ENCODE peak calls at places on chromosomes 4 and X, in eight cellular contexts. W is fibroblast of lung, E is sigmoid colon, L is tibial artery, Y is heart right ventricle, V is mucosa of descending colon, M is heart left ventricle, A is right atrium auricular region. T is an unnamed sample.

GRCh38 chrX:153812220-153812619 is 17.8 kb downstream of the SSR4 start:
- DNase-seq in W (no peak), E (no peak), L (no peak), Y (no peak), V (no peak), M (no peak), A (no peak), T (no peak)

GRCh38 chr4:17081157-17081556 is 182.7 kb upstream of the LDB2 start:
- DNase-seq in W (no peak), E (no peak), L (no peak), Y (no peak), V (no peak), M (no peak), A (no peak), T (no peak)

GRCh38 chr4:106717094-106717493 is 319.0 kb downstream of the DKK2 start:
- DNase-seq in W (peak; percentile 83), E (no peak), L (no peak), Y (no peak), V (no peak), M (no peak), A (no peak), T (no peak)

GRCh38 chr4:174714393-174715211 is 114.4 kb downstream of the GLRA3 start:
- DNase-seq in W (peak; percentile 31), E (peak; percentile 66), L (no peak), Y (no peak), V (peak; percentile 39), M (peak; percentile 18), A (no peak), T (no peak)

GRCh38 chr4:16661813-16662212 is 236.6 kb downstream of the LDB2 start:
- DNase-seq in W (peak; percentile 43), E (no peak), L (no peak), Y (no peak), V (no peak), M (no peak), A (no peak), T (no peak)

GRCh38 chr4:138225477-138225876 is 16.7 kb downstream of the SLC7A11 start:
- DNase-seq in W (peak; percentile 28), E (no peak), L (no peak), Y (no peak), V (no peak), M (no peak), A (no peak), T (no peak)

GRCh38 chrX:25020391-25021131 is 4.8 kb upstream of the ARX start:
- DNase-seq in W (no peak), E (no peak), L (no peak), Y (no peak), V (peak; percentile 21), M (peak; percentile 17), A (no peak), T (no peak)

GRCh38 chr4:15656038-15656470 is 897 bp upstream of the FBXL5 start:
- DNase-seq in W (peak; percentile 30), E (no peak), L (no peak), Y (peak; percentile 28), V (no peak), M (no peak), A (no peak), T (no peak)

GRCh38 chrX:46750829-46751228 is 8.1 kb downstream of the SLC9A7 start:
- DNase-seq in W (no peak), E (no peak), L (no peak), Y (no peak), V (no peak), M (no peak), A (no peak), T (no peak)

GRCh38 chrX:27746516-27746915 is 61.3 kb upstream of the MAGEB10 start:
- DNase-seq in W (no peak), E (no peak), L (no peak), Y (no peak), V (no peak), M (no peak), A (no peak), T (no peak)

GRCh38 chr4:54067163-54067562 is 2.8 kb upstream of the CHIC2 start:
- DNase-seq in W (peak; percentile 82), E (peak; percentile 70), L (peak; percentile 45), Y (peak; percentile 72), V (peak; percentile 85), M (peak; percentile 37), A (peak; percentile 87), T (peak; percentile 84)

GRCh38 chrX:41005445-41005992 is 79.7 kb upstream of the USP9X start:
- DNase-seq in W (no peak), E (no peak), L (peak; percentile 21), Y (no peak), V (no peak), M (no peak), A (no peak), T (no peak)

GRCh38 chr4:73707918-73708577 is 32.3 kb upstream of the CXCL8 start:
- DNase-seq in W (peak; percentile 97), E (peak; percentile 73), L (peak; percentile 66), Y (peak; percentile 57), V (peak; percentile 53), M (peak; percentile 65), A (peak; percentile 82), T (peak; percentile 90)

GRCh38 chr4:21811576-21811975 is 137.0 kb downstream of the KCNIP4 start:
- DNase-seq in W (peak; percentile 70), E (no peak), L (no peak), Y (no peak), V (no peak), M (no peak), A (no peak), T (no peak)

GRCh38 chrX:129984196-129984962 is 1.9 kb downstream of the BCORL1 start:
- DNase-seq in W (peak; percentile 3), E (peak; percentile 67), L (peak; percentile 20), Y (peak; percentile 16), V (peak; percentile 33), M (peak; percentile 33), A (no peak), T (no peak)

GRCh38 chr4:140427919-140428471 is 547 bp upstream of the CLGN start:
- DNase-seq in W (no peak), E (no peak), L (no peak), Y (no peak), V (no peak), M (no peak), A (no peak), T (no peak)

GRCh38 chrX:149572743-149573142 is 14.5 kb downstream of the MAGEA9B start:
- DNase-seq in W (peak; percentile 6), E (peak; percentile 2), L (no peak), Y (no peak), V (no peak), M (no peak), A (no peak), T (no peak)

GRCh38 chr4:145731026-145731425 is 51.1 kb downstream of the C4orf51 start:
- DNase-seq in W (peak; percentile 63), E (no peak), L (no peak), Y (peak; percentile 7), V (peak; percentile 80), M (no peak), A (no peak), T (no peak)

GRCh38 chr4:20084488-20084887 is 167.2 kb upstream of the SLIT2 start:
- DNase-seq in W (no peak), E (no peak), L (no peak), Y (no peak), V (no peak), M (no peak), A (no peak), T (no peak)

DNA sequence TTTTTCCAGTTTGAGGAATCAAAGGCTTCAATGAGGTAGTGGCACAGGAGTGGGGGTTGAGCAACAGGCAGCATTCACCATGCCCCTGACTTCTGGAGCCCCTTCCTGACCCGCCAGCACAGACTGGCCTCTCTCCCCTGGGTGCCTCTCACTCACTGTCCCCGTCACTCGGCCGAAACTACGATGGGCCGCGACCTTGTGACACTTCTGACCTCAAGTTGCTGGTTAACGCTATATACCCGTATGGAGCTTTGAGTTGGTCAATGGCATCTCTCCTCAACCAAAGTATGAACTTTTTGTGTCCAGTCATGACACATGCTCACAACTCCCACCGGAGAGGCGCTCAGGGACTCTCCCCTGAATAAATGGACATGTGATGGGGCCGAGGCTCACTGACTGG is 72.1 kb downstream of the IRF2 start:
- DNase-seq in W (no peak), E (no peak), L (no peak), Y (no peak), V (no peak), M (no peak), A (no peak), T (no peak)
- H3K36me3 ChIP-seq in W (peaks cover 10% of the 10 kb centered on the region), E (no peaks in the 10 kb centered on the region), L (peaks cover 44% of the 10 kb centered on the region), Y (peaks cover 100% of the 10 kb centered on the region), V (no peaks in the 10 kb centered on the region), M (peaks cover 84% of the 10 kb centered on the region), A (peaks cover 36% of the 10 kb centered on the region), T (peaks cover 58% of the 10 kb centered on the region)

GRCh38 chrX:97294016-97294415 is 410.3 kb downstream of the RPA4 start:
- DNase-seq in W (no peak), E (no peak), L (no peak), Y (no peak), V (no peak), M (no peak), A (no peak), T (no peak)

GRCh38 chrX:97290199-97290598 is 406.5 kb downstream of the RPA4 start:
- DNase-seq in W (no peak), E (no peak), L (no peak), Y (no peak), V (no peak), M (no peak), A (no peak), T (no peak)

DNA sequence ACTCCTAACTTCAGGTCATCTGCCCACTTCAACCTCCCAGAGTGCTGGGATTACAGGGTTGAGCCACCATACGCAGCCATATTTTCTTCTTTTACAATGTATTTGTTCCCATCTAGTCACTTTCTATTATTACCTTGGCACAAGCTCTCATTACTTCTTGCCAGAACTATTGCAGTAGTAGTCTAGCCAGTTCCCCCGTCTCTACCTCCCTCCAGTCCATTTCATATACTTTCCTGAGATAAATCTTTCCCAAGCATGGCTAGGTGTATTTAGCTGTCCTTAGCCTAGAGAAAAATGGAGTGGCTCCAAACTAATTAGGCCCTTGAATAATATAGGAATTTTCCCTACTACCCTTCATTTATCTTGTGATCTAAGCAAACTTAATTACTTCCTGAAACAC is 412.2 kb downstream of the RPA4 start:
- DNase-seq in W (no peak), E (no peak), L (no peak), Y (no peak), V (no peak), M (no peak), A (no peak), T (no peak)
- TF ChIP-seq CTCF in W (no peak), E (no peak), L (no peak), Y (no peak), V (no peak), M (no peak), A (no peak), T (no peak)

DNA sequence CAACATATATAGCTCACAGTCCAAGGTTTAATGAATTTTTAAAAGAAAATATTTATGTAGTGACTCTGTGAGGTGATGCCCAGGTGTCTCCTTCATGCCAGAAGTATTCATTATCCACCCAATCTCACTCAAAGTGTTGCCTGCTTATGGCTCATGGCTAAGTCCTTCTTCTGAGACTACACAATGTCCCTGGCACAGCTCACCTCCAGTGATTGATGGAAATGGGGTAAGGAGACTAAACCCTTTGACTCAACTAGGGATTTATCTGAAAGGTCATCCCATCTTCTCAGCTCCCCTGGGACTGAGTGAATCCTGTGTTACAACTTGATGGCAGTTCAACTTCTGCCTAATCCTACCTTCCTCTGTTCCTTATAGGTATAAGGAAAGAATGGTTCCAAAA is 74.2 kb downstream of the FAM13A start:
- DNase-seq in W (no peak), E (no peak), L (no peak), Y (no peak), V (no peak), M (no peak), A (no peak), T (no peak)
- H3K36me3 ChIP-seq in W (no peaks in the 10 kb centered on the region), E (no peaks in the 10 kb centered on the region), L (no peaks in the 10 kb centered on the region), Y (no peaks in the 10 kb centered on the region), V (no peaks in the 10 kb centered on the region), M (no peaks in the 10 kb centered on the region), A (no peaks in the 10 kb centered on the region), T (no peaks in the 10 kb centered on the region)

GRCh38 chr4:124501579-124501978 is 211.0 kb downstream of the ANKRD50 start:
- DNase-seq in W (no peak), E (no peak), L (no peak), Y (no peak), V (no peak), M (no peak), A (no peak), T (no peak)
- TF ChIP-seq CTCF in W (no peak), E (no peak), L (no peak), Y (no peak), V (no peak), M (no peak), A (no peak), T (no peak)